ENCODE peak calls at places on chromosomes 16 and 17, in seven cellular contexts. W is pancreas; J is right lobe of liver; B is activated CD4-positive, CD25-positive, alpha-beta regulatory T cell treated with anti-CD3 and anti-CD28 coated beads, Interleukin-2, amount 50 U/mL, for 24 hours; H is stimulated activated naive B cell treated with anti-CD40 and anti-IgM and Interleukin-4, amounts not matched to agents 10 μg/mL and 1 μg/mL and 100 μg/mL, for 72 hours; X is aorta; D is left ventricle myocardium superior. O is an unnamed sample.

GRCh38 chr16:85803570-85803969 is 4.1 kb downstream of the COX4I1 start:
- ATAC-seq in W (no peak), J (no peak), B (no peak), H (no peak), X (no peak), D (no peak), O (no peak)

GRCh38 chr16:2603165-2604015 is 65.6 kb downstream of the PDPK1 start:
- ATAC-seq in W (peak), J (peak), B (peak), H (peak), X (peak), D (peak), O (peak)

GRCh38 chr17:19880393-19880792 is 12.7 kb upstream of the ULK2 start:
- ATAC-seq in W (no peak), J (no peak), B (no peak), H (no peak), X (no peak), D (no peak), O (no peak)

GRCh38 chr16:9260665-9261064 is 169.2 kb downstream of the HAPSTR1 start:
- ATAC-seq in W (peak), J (peak), B (no peak), H (no peak), X (no peak), D (peak), O (no peak)

GRCh38 chr17:46818929-46819859 is 702 bp upstream of the WNT3 start:
- ATAC-seq in W (peak), J (peak), B (peak), H (peak), X (no peak), D (no peak), O (peak)

GRCh38 chr16:24825696-24826095 is 20.1 kb upstream of the SLC5A11 start:
- ATAC-seq in W (no peak), J (no peak), B (no peak), H (no peak), X (no peak), D (no peak), O (no peak)

GRCh38 chr17:9221231-9222180 is 200.2 kb downstream of the NTN1 start:
- ATAC-seq in W (no peak), J (no peak), B (no peak), H (no peak), X (no peak), D (no peak), O (no peak)

GRCh38 chr16:58638148-58639036 is 8.8 kb upstream of the CNOT1 start:
- ATAC-seq in W (peak), J (peak), B (no peak), H (no peak), X (no peak), D (peak), O (no peak)

GRCh38 chr16:46839986-46840443 is 9.0 kb upstream of the C16orf87 start:
- ATAC-seq in W (no peak), J (peak), B (no peak), H (no peak), X (no peak), D (no peak), O (no peak)

GRCh38 chr17:79041723-79042420 is 17.9 kb downstream of the C1QTNF1 start:
- ATAC-seq in W (no peak), J (no peak), B (no peak), H (peak), X (no peak), D (no peak), O (no peak)

GRCh38 chr17:17149520-17150449 is 56.3 kb downstream of the PLD6 start:
- ATAC-seq in W (no peak), J (no peak), B (no peak), H (peak), X (no peak), D (no peak), O (no peak)

GRCh38 chr16:53849994-53850393 is 146.0 kb downstream of the FTO start:
- ATAC-seq in W (no peak), J (no peak), B (no peak), H (no peak), X (no peak), D (no peak), O (no peak)

GRCh38 chr17:65918450-65918849 is 273.5 kb downstream of the CEP112 start:
- ATAC-seq in W (peak), J (no peak), B (no peak), H (no peak), X (no peak), D (no peak), O (no peak)

GRCh38 chr17:32157225-32157624 is 14.9 kb downstream of the RHOT1 start:
- ATAC-seq in W (no peak), J (no peak), B (no peak), H (no peak), X (no peak), D (no peak), O (no peak)

GRCh38 chr16:68179855-68180254 is 56.1 kb downstream of the ESRP2 start:
- ATAC-seq in W (no peak), J (no peak), B (no peak), H (no peak), X (no peak), D (no peak), O (peak)

GRCh38 chr17:81868674-81869220 is 2.4 kb downstream of the ARHGDIA start:
- ATAC-seq in W (no peak), J (peak), B (no peak), H (no peak), X (no peak), D (peak), O (no peak)

GRCh38 chr17:28397687-28398279 is 8.2 kb downstream of the SLC46A1 start:
- ATAC-seq in W (peak), J (peak), B (no peak), H (no peak), X (no peak), D (peak), O (no peak)

GRCh38 chr16:10256855-10257641 is 74.8 kb upstream of the GRIN2A start:
- ATAC-seq in W (peak), J (peak), B (peak), H (peak), X (no peak), D (peak), O (peak)

GRCh38 chr16:4316732-4317461 is 1.0 kb downstream of the GLIS2 start:
- ATAC-seq in W (peak), J (peak), B (no peak), H (no peak), X (peak), D (peak), O (no peak)

GRCh38 chr17:57943645-57944044 is 11.6 kb downstream of the CUEDC1 start:
- ATAC-seq in W (no peak), J (no peak), B (no peak), H (no peak), X (no peak), D (no peak), O (no peak)

GRCh38 chr17:42667088-42667951 is 8.2 kb downstream of the TUBG2 start:
- ATAC-seq in W (peak), J (peak), B (no peak), H (no peak), X (peak), D (peak), O (no peak)

GRCh38 chr16:30958164-30959083 is 870 bp downstream of the SETD1A start:
- ATAC-seq in W (peak), J (peak), B (peak), H (peak), X (no peak), D (peak), O (no peak)